ENCODE peak calls at places on chromosome 6, in eight cellular contexts. One of them, this sample, is unnamed.

GRCh38 chr6:53793318-53793975 is 1.4 kb upstream of the LRRC1 start:
- DNase-seq in adrenal gland: peak; percentile 58
- DNase-seq in CD8-positive, alpha-beta memory T cell: peak; percentile 19
- DNase-seq in SK-N-SH: peak; percentile 37
- DNase-seq in bronchial epithelial cell: peak; percentile 68
- DNase-seq in IMR-90: peak; percentile 61
- DNase-seq in PC-3: peak; percentile 86
- DNase-seq in cardiac muscle cell: peak; percentile 85
- DNase-seq in this sample: peak; percentile 37

GRCh38 chr6:159858259-159858658 is 32.5 kb upstream of the MAS1 start:
- DNase-seq in adrenal gland: no peak
- DNase-seq in CD8-positive, alpha-beta memory T cell: no peak
- DNase-seq in SK-N-SH: no peak
- DNase-seq in bronchial epithelial cell: no peak
- DNase-seq in IMR-90: no peak
- DNase-seq in PC-3: no peak
- DNase-seq in cardiac muscle cell: no peak
- DNase-seq in this sample: no peak

GRCh38 chr6:169725270-169726048 is 1.2 kb upstream of the PHF10 start:
- DNase-seq in adrenal gland: peak; percentile 92
- DNase-seq in CD8-positive, alpha-beta memory T cell: no peak
- DNase-seq in SK-N-SH: peak; percentile 65
- DNase-seq in bronchial epithelial cell: peak; percentile 66
- DNase-seq in IMR-90: peak; percentile 94
- DNase-seq in PC-3: peak; percentile 55
- DNase-seq in cardiac muscle cell: peak; percentile 61
- DNase-seq in this sample: peak; percentile 40

GRCh38 chr6:431504-431903 is 40.0 kb downstream of the IRF4 start:
- DNase-seq in adrenal gland: no peak
- DNase-seq in CD8-positive, alpha-beta memory T cell: no peak
- DNase-seq in SK-N-SH: no peak
- DNase-seq in bronchial epithelial cell: no peak
- DNase-seq in IMR-90: no peak
- DNase-seq in PC-3: no peak
- DNase-seq in cardiac muscle cell: no peak
- DNase-seq in this sample: no peak

GRCh38 chr6:149043476-149044130 is 273.9 kb upstream of the TAB2 start:
- DNase-seq in adrenal gland: no peak
- DNase-seq in CD8-positive, alpha-beta memory T cell: no peak
- DNase-seq in SK-N-SH: peak; percentile 65
- DNase-seq in bronchial epithelial cell: no peak
- DNase-seq in IMR-90: no peak
- DNase-seq in PC-3: peak; percentile 37
- DNase-seq in cardiac muscle cell: no peak
- DNase-seq in this sample: no peak

GRCh38 chr6:128963561-128963960 is 80.6 kb downstream of the LAMA2 start:
- DNase-seq in adrenal gland: no peak
- DNase-seq in CD8-positive, alpha-beta memory T cell: no peak
- DNase-seq in SK-N-SH: no peak
- DNase-seq in bronchial epithelial cell: peak; percentile 18
- DNase-seq in IMR-90: peak; percentile 27
- DNase-seq in PC-3: no peak
- DNase-seq in cardiac muscle cell: no peak
- DNase-seq in this sample: no peak

GRCh38 chr6:140854363-140854762 is 1278.4 kb upstream of the GJE1 start:
- DNase-seq in adrenal gland: no peak
- DNase-seq in CD8-positive, alpha-beta memory T cell: no peak
- DNase-seq in SK-N-SH: no peak
- DNase-seq in bronchial epithelial cell: no peak
- DNase-seq in IMR-90: no peak
- DNase-seq in PC-3: no peak
- DNase-seq in cardiac muscle cell: no peak
- DNase-seq in this sample: no peak

GRCh38 chr6:46390153-46390876 is 100.9 kb downstream of the RCAN2 start:
- DNase-seq in adrenal gland: no peak
- DNase-seq in CD8-positive, alpha-beta memory T cell: no peak
- DNase-seq in SK-N-SH: no peak
- DNase-seq in bronchial epithelial cell: no peak
- DNase-seq in IMR-90: no peak
- DNase-seq in PC-3: no peak
- DNase-seq in cardiac muscle cell: no peak
- DNase-seq in this sample: no peak

GRCh38 chr6:17093692-17094091 is 8.2 kb upstream of the STMND1 start:
- DNase-seq in adrenal gland: no peak
- DNase-seq in CD8-positive, alpha-beta memory T cell: no peak
- DNase-seq in SK-N-SH: peak; percentile 16
- DNase-seq in bronchial epithelial cell: no peak
- DNase-seq in IMR-90: no peak
- DNase-seq in PC-3: peak; percentile 62
- DNase-seq in cardiac muscle cell: peak; percentile 27
- DNase-seq in this sample: no peak

GRCh38 chr6:4466260-4466659 is 309.9 kb upstream of the CDYL start:
- DNase-seq in adrenal gland: no peak
- DNase-seq in CD8-positive, alpha-beta memory T cell: no peak
- DNase-seq in SK-N-SH: no peak
- DNase-seq in bronchial epithelial cell: peak; percentile 83
- DNase-seq in IMR-90: peak; percentile 68
- DNase-seq in PC-3: peak; percentile 82
- DNase-seq in cardiac muscle cell: no peak
- DNase-seq in this sample: no peak

GRCh38 chr6:132936641-132937040 is 122.3 kb downstream of the RPS12 start:
- DNase-seq in adrenal gland: no peak
- DNase-seq in CD8-positive, alpha-beta memory T cell: no peak
- DNase-seq in SK-N-SH: peak; percentile 74
- DNase-seq in bronchial epithelial cell: no peak
- DNase-seq in IMR-90: no peak
- DNase-seq in PC-3: no peak
- DNase-seq in cardiac muscle cell: no peak
- DNase-seq in this sample: no peak

GRCh38 chr6:82507112-82507511 is 143.5 kb downstream of the TPBG start:
- DNase-seq in adrenal gland: no peak
- DNase-seq in CD8-positive, alpha-beta memory T cell: no peak
- DNase-seq in SK-N-SH: no peak
- DNase-seq in bronchial epithelial cell: peak; percentile 12
- DNase-seq in IMR-90: no peak
- DNase-seq in PC-3: peak; percentile 8
- DNase-seq in cardiac muscle cell: no peak
- DNase-seq in this sample: no peak

GRCh38 chr6:73314577-73315492 is 39.2 kb downstream of the DPPA5 start:
- DNase-seq in adrenal gland: no peak
- DNase-seq in CD8-positive, alpha-beta memory T cell: no peak
- DNase-seq in SK-N-SH: no peak
- DNase-seq in bronchial epithelial cell: no peak
- DNase-seq in IMR-90: no peak
- DNase-seq in PC-3: no peak
- DNase-seq in cardiac muscle cell: no peak
- DNase-seq in this sample: no peak

GRCh38 chr6:159038914-159039884 is 5.6 kb downstream of the TAGAP start:
- DNase-seq in adrenal gland: no peak
- DNase-seq in CD8-positive, alpha-beta memory T cell: no peak
- DNase-seq in SK-N-SH: no peak
- DNase-seq in bronchial epithelial cell: peak; percentile 96
- DNase-seq in IMR-90: peak; percentile 38
- DNase-seq in PC-3: peak; percentile 67
- DNase-seq in cardiac muscle cell: no peak
- DNase-seq in this sample: no peak

GRCh38 chr6:31861919-31862343 is 690 bp downstream of the NEU1 start:
- DNase-seq in adrenal gland: no peak
- DNase-seq in CD8-positive, alpha-beta memory T cell: no peak
- DNase-seq in SK-N-SH: peak; percentile 30
- DNase-seq in bronchial epithelial cell: no peak
- DNase-seq in IMR-90: no peak
- DNase-seq in PC-3: no peak
- DNase-seq in cardiac muscle cell: no peak
- DNase-seq in this sample: no peak

GRCh38 chr6:135627092-135627715 is 129.7 kb upstream of the AHI1 start:
- DNase-seq in adrenal gland: no peak
- DNase-seq in CD8-positive, alpha-beta memory T cell: no peak
- DNase-seq in SK-N-SH: no peak
- DNase-seq in bronchial epithelial cell: no peak
- DNase-seq in IMR-90: no peak
- DNase-seq in PC-3: no peak
- DNase-seq in cardiac muscle cell: no peak
- DNase-seq in this sample: no peak

GRCh38 chr6:111992851-111993250 is 61.1 kb upstream of the CCN6 start:
- DNase-seq in adrenal gland: no peak
- DNase-seq in CD8-positive, alpha-beta memory T cell: peak; percentile 34
- DNase-seq in SK-N-SH: no peak
- DNase-seq in bronchial epithelial cell: peak; percentile 79
- DNase-seq in IMR-90: peak; percentile 52
- DNase-seq in PC-3: peak; percentile 60
- DNase-seq in cardiac muscle cell: no peak
- DNase-seq in this sample: no peak

GRCh38 chr6:138404666-138405337 is 779 bp downstream of the HEBP2 start:
- DNase-seq in adrenal gland: peak; percentile 35
- DNase-seq in CD8-positive, alpha-beta memory T cell: peak; percentile 10
- DNase-seq in SK-N-SH: no peak
- DNase-seq in bronchial epithelial cell: no peak
- DNase-seq in IMR-90: no peak
- DNase-seq in PC-3: peak; percentile 8
- DNase-seq in cardiac muscle cell: peak; percentile 19
- DNase-seq in this sample: no peak

GRCh38 chr6:150018846-150019580 is 6.3 kb downstream of the RAET1L start:
- DNase-seq in adrenal gland: no peak
- DNase-seq in CD8-positive, alpha-beta memory T cell: no peak
- DNase-seq in SK-N-SH: no peak
- DNase-seq in bronchial epithelial cell: no peak
- DNase-seq in IMR-90: no peak
- DNase-seq in PC-3: no peak
- DNase-seq in cardiac muscle cell: no peak
- DNase-seq in this sample: no peak

GRCh38 chr6:160513836-160514235 is 150.2 kb downstream of the LPA start:
- DNase-seq in adrenal gland: no peak
- DNase-seq in CD8-positive, alpha-beta memory T cell: no peak
- DNase-seq in SK-N-SH: no peak
- DNase-seq in bronchial epithelial cell: peak; percentile 44
- DNase-seq in IMR-90: no peak
- DNase-seq in PC-3: peak; percentile 39
- DNase-seq in cardiac muscle cell: no peak
- DNase-seq in this sample: no peak

GRCh38 chr6:133854633-133855598 is 34.0 kb upstream of the TCF21 start:
- DNase-seq in adrenal gland: no peak
- DNase-seq in CD8-positive, alpha-beta memory T cell: no peak
- DNase-seq in SK-N-SH: peak; percentile 24
- DNase-seq in bronchial epithelial cell: no peak
- DNase-seq in IMR-90: no peak
- DNase-seq in PC-3: no peak
- DNase-seq in cardiac muscle cell: peak; percentile 42
- DNase-seq in this sample: no peak

GRCh38 chr6:7761047-7761446 is 35.1 kb downstream of the BMP6 start:
- DNase-seq in adrenal gland: no peak
- DNase-seq in CD8-positive, alpha-beta memory T cell: no peak
- DNase-seq in SK-N-SH: no peak
- DNase-seq in bronchial epithelial cell: peak; percentile 62
- DNase-seq in IMR-90: peak; percentile 73
- DNase-seq in PC-3: peak; percentile 75
- DNase-seq in cardiac muscle cell: no peak
- DNase-seq in this sample: no peak

GRCh38 chr6:74280130-74280692 is 584.2 kb downstream of the CD109 start:
- DNase-seq in adrenal gland: no peak
- DNase-seq in CD8-positive, alpha-beta memory T cell: no peak
- DNase-seq in SK-N-SH: no peak
- DNase-seq in bronchial epithelial cell: peak; percentile 3
- DNase-seq in IMR-90: no peak
- DNase-seq in PC-3: peak; percentile 11
- DNase-seq in cardiac muscle cell: no peak
- DNase-seq in this sample: no peak

GRCh38 chr6:20866038-20866437 is 331.8 kb downstream of the CDKAL1 start:
- DNase-seq in adrenal gland: no peak
- DNase-seq in CD8-positive, alpha-beta memory T cell: no peak
- DNase-seq in SK-N-SH: no peak
- DNase-seq in bronchial epithelial cell: no peak
- DNase-seq in IMR-90: no peak
- DNase-seq in PC-3: no peak
- DNase-seq in cardiac muscle cell: no peak
- DNase-seq in this sample: no peak
- H3K4me3 ChIP-seq in adrenal gland: no peak overlapping the region
- H3K4me3 ChIP-seq in CD8-positive, alpha-beta memory T cell: no peak overlapping the region
- H3K4me3 ChIP-seq in SK-N-SH: no peak overlapping the region
- H3K4me3 ChIP-seq in bronchial epithelial cell: no peak overlapping the region
- H3K4me3 ChIP-seq in IMR-90: no peak overlapping the region
- H3K4me3 ChIP-seq in PC-3: no peak overlapping the region
- H3K4me3 ChIP-seq in cardiac muscle cell: no peak overlapping the region
- H3K4me3 ChIP-seq in this sample: no peak overlapping the region

GRCh38 chr6:155419161-155419560 is 36.5 kb downstream of the NOX3 start:
- DNase-seq in adrenal gland: no peak
- DNase-seq in CD8-positive, alpha-beta memory T cell: no peak
- DNase-seq in SK-N-SH: no peak
- DNase-seq in bronchial epithelial cell: no peak
- DNase-seq in IMR-90: peak; percentile 35
- DNase-seq in PC-3: no peak
- DNase-seq in cardiac muscle cell: no peak
- DNase-seq in this sample: no peak
- H3K4me3 ChIP-seq in adrenal gland: no peak overlapping the region
- H3K4me3 ChIP-seq in CD8-positive, alpha-beta memory T cell: no peak overlapping the region
- H3K4me3 ChIP-seq in SK-N-SH: no peak overlapping the region
- H3K4me3 ChIP-seq in bronchial epithelial cell: no peak overlapping the region
- H3K4me3 ChIP-seq in IMR-90: no peak overlapping the region
- H3K4me3 ChIP-seq in PC-3: no peak overlapping the region
- H3K4me3 ChIP-seq in cardiac muscle cell: no peak overlapping the region
- H3K4me3 ChIP-seq in this sample: no peak overlapping the region

DNA sequence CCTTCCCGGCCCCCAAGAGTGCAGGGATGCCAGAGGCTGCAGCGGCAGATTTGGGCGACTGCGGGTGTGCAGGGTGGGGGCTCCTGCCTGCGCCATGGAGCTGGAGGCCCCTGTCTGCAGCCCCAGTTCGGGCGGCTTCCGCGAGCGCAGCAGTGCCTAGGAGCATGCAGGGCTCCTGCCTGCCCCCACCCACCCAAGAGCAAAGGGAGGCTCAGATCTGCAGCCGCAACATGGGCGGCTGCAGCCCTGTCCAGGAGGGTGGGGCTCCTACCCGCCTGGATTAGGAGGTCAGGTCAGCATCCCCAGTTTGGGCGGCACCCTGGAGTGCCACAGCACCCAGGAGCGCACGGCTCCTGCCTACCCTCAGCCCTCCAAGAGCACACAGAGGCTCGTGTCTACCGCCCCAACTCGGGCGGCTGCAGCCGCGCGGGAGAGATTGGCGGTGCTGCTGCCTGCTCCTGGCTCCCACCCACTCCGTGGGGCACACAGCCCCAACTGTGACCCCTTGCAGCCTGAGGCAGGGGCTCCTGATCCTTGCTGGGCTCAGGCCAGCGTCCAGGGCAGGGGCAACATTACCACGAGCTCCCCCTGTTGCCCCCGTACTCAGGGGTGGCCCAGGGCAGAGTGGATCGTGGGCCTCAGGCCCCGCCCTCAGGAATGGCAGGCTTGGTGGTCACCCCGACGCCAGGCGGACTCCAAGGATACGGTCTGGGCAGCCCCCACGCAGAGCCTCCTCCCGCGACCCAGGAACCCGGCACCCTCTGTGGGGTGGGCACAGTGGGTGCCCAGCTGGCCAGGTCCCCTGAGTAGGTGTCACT is 55.5 kb upstream of the UNC93A start:
- DNase-seq in adrenal gland: no peak
- DNase-seq in CD8-positive, alpha-beta memory T cell: no peak
- DNase-seq in SK-N-SH: no peak
- DNase-seq in bronchial epithelial cell: no peak
- DNase-seq in IMR-90: no peak
- DNase-seq in PC-3: no peak
- DNase-seq in cardiac muscle cell: no peak
- DNase-seq in this sample: no peak
- H3K4me3 ChIP-seq in adrenal gland: no peak overlapping the region
- H3K4me3 ChIP-seq in CD8-positive, alpha-beta memory T cell: no peak overlapping the region
- H3K4me3 ChIP-seq in SK-N-SH: no peak overlapping the region
- H3K4me3 ChIP-seq in bronchial epithelial cell: no peak overlapping the region
- H3K4me3 ChIP-seq in IMR-90: no peak overlapping the region
- H3K4me3 ChIP-seq in PC-3: no peak overlapping the region
- H3K4me3 ChIP-seq in cardiac muscle cell: no peak overlapping the region
- H3K4me3 ChIP-seq in this sample: no peak overlapping the region

GRCh38 chr6:137303436-137303835 is 84.3 kb upstream of the IFNGR1 start:
- DNase-seq in adrenal gland: no peak
- DNase-seq in CD8-positive, alpha-beta memory T cell: no peak
- DNase-seq in SK-N-SH: no peak
- DNase-seq in bronchial epithelial cell: no peak
- DNase-seq in IMR-90: peak; percentile 44
- DNase-seq in PC-3: no peak
- DNase-seq in cardiac muscle cell: no peak
- DNase-seq in this sample: no peak
- H3K4me3 ChIP-seq in adrenal gland: no peak overlapping the region
- H3K4me3 ChIP-seq in CD8-positive, alpha-beta memory T cell: no peak overlapping the region
- H3K4me3 ChIP-seq in SK-N-SH: no peak overlapping the region
- H3K4me3 ChIP-seq in bronchial epithelial cell: no peak overlapping the region
- H3K4me3 ChIP-seq in IMR-90: no peak overlapping the region
- H3K4me3 ChIP-seq in PC-3: no peak overlapping the region
- H3K4me3 ChIP-seq in cardiac muscle cell: no peak overlapping the region
- H3K4me3 ChIP-seq in this sample: no peak overlapping the region

This sample was measured in heart left ventricle.